ENCODE peak calls at places on chromosome 2, in nine cellular contexts. One of them, this sample, is unnamed.

GRCh38 chr2:24147364-24147763 is 24.1 kb downstream of the FAM228B start:
- DNase-seq in Jurkat, Clone E6-1: no peak
- DNase-seq in Daoy: no peak
- DNase-seq in bronchial epithelial cell: no peak
- DNase-seq in left ventricle myocardium superior: no peak
- DNase-seq in GM12865: no peak
- DNase-seq in frontal cortex: no peak
- DNase-seq in lower lobe of right lung: no peak
- DNase-seq in stimulated activated CD4-positive, alpha-beta T cell treated with anti-CD3 and anti-CD28 coated beads, Interleukin-2, amount 100 ng/mL, for 48 hours: no peak
- DNase-seq in this sample: no peak

GRCh38 chr2:42971947-42972736 is 179.8 kb upstream of the HAAO start:
- DNase-seq in stimulated activated CD4-positive, alpha-beta T cell treated with anti-CD3 and anti-CD28 coated beads, Interleukin-2, amount 100 ng/mL, for 48 hours: no peak
- DNase-seq in lower lobe of right lung: no peak
- DNase-seq in frontal cortex: no peak
- DNase-seq in GM12865: peak
- DNase-seq in Jurkat, Clone E6-1: no peak
- DNase-seq in left ventricle myocardium superior: no peak
- DNase-seq in Daoy: no peak
- DNase-seq in bronchial epithelial cell: peak
- DNase-seq in this sample: no peak

GRCh38 chr2:163667064-163667887 is 68.5 kb downstream of the FIGN start:
- DNase-seq in frontal cortex: no peak
- DNase-seq in Jurkat, Clone E6-1: no peak
- DNase-seq in left ventricle myocardium superior: no peak
- DNase-seq in stimulated activated CD4-positive, alpha-beta T cell treated with anti-CD3 and anti-CD28 coated beads, Interleukin-2, amount 100 ng/mL, for 48 hours: no peak
- DNase-seq in lower lobe of right lung: no peak
- DNase-seq in bronchial epithelial cell: peak
- DNase-seq in Daoy: peak
- DNase-seq in GM12865: no peak
- DNase-seq in this sample: no peak

GRCh38 chr2:235026137-235026536 is 74.3 kb downstream of the SH3BP4 start:
- DNase-seq in GM12865: no peak
- DNase-seq in frontal cortex: no peak
- DNase-seq in lower lobe of right lung: no peak
- DNase-seq in bronchial epithelial cell: peak
- DNase-seq in stimulated activated CD4-positive, alpha-beta T cell treated with anti-CD3 and anti-CD28 coated beads, Interleukin-2, amount 100 ng/mL, for 48 hours: no peak
- DNase-seq in left ventricle myocardium superior: no peak
- DNase-seq in Jurkat, Clone E6-1: no peak
- DNase-seq in Daoy: peak
- DNase-seq in this sample: peak

GRCh38 chr2:180495606-180496005 is 484.8 kb upstream of the UBE2E3 start:
- DNase-seq in stimulated activated CD4-positive, alpha-beta T cell treated with anti-CD3 and anti-CD28 coated beads, Interleukin-2, amount 100 ng/mL, for 48 hours: no peak
- DNase-seq in lower lobe of right lung: no peak
- DNase-seq in Daoy: peak
- DNase-seq in frontal cortex: no peak
- DNase-seq in left ventricle myocardium superior: no peak
- DNase-seq in Jurkat, Clone E6-1: no peak
- DNase-seq in bronchial epithelial cell: peak
- DNase-seq in GM12865: no peak
- DNase-seq in this sample: no peak

GRCh38 chr2:225100856-225101294 is 58.6 kb upstream of the DOCK10 start:
- DNase-seq in stimulated activated CD4-positive, alpha-beta T cell treated with anti-CD3 and anti-CD28 coated beads, Interleukin-2, amount 100 ng/mL, for 48 hours: no peak
- DNase-seq in frontal cortex: no peak
- DNase-seq in bronchial epithelial cell: peak
- DNase-seq in Daoy: peak
- DNase-seq in Jurkat, Clone E6-1: no peak
- DNase-seq in GM12865: no peak
- DNase-seq in left ventricle myocardium superior: no peak
- DNase-seq in lower lobe of right lung: no peak
- DNase-seq in this sample: no peak

GRCh38 chr2:169232551-169233154 is 129.7 kb downstream of the LRP2 start:
- DNase-seq in frontal cortex: no peak
- DNase-seq in bronchial epithelial cell: no peak
- DNase-seq in stimulated activated CD4-positive, alpha-beta T cell treated with anti-CD3 and anti-CD28 coated beads, Interleukin-2, amount 100 ng/mL, for 48 hours: no peak
- DNase-seq in lower lobe of right lung: no peak
- DNase-seq in Jurkat, Clone E6-1: no peak
- DNase-seq in Daoy: no peak
- DNase-seq in left ventricle myocardium superior: no peak
- DNase-seq in GM12865: no peak
- DNase-seq in this sample: no peak

GRCh38 chr2:14074691-14075090 is 557.8 kb upstream of the LRATD1 start:
- DNase-seq in bronchial epithelial cell: no peak
- DNase-seq in lower lobe of right lung: no peak
- DNase-seq in Daoy: no peak
- DNase-seq in stimulated activated CD4-positive, alpha-beta T cell treated with anti-CD3 and anti-CD28 coated beads, Interleukin-2, amount 100 ng/mL, for 48 hours: no peak
- DNase-seq in GM12865: no peak
- DNase-seq in left ventricle myocardium superior: no peak
- DNase-seq in Jurkat, Clone E6-1: no peak
- DNase-seq in frontal cortex: no peak
- DNase-seq in this sample: no peak

GRCh38 chr2:101770672-101771071 is 73.2 kb downstream of the MAP4K4 start:
- DNase-seq in Jurkat, Clone E6-1: peak
- DNase-seq in GM12865: peak
- DNase-seq in frontal cortex: no peak
- DNase-seq in left ventricle myocardium superior: no peak
- DNase-seq in lower lobe of right lung: no peak
- DNase-seq in stimulated activated CD4-positive, alpha-beta T cell treated with anti-CD3 and anti-CD28 coated beads, Interleukin-2, amount 100 ng/mL, for 48 hours: peak
- DNase-seq in bronchial epithelial cell: peak
- DNase-seq in Daoy: peak
- DNase-seq in this sample: no peak